ENCODE peak calls at places on chromosomes 11 and 22, in eight cellular contexts. M is activated CD8-positive, alpha-beta memory T cell treated with anti-CD3 and anti-CD28 coated beads, Interleukin-2, amount 10 ng/mL, durations not matched to agents 7 days and 5 days; S is AG04449; A is WTC11; V is stimulated activated CD4-positive, alpha-beta T cell treated with anti-CD3 and anti-CD28 coated beads, Interleukin-15, amount 100 ng/mL, for 24 hours; G is coronary artery; P is H4; E is occipital lobe. Y is an unnamed sample.
A peak's percentile ranks its signal among the peaks of the same experiment; 100 is the strongest.

GRCh38 chr22:29224121-29224858 is 18.6 kb downstream of the EMID1 start:
- DNase-seq in M (no peak), S (no peak), A (no peak), V (no peak), G (no peak), P (no peak), E (no peak), Y (no peak)

GRCh38 chr22:43745783-43746356 is 66.2 kb downstream of the EFCAB6 start:
- DNase-seq in M (no peak), S (no peak), A (no peak), V (no peak), G (no peak), P (no peak), E (no peak), Y (no peak)

GRCh38 chr11:121024989-121025388 is 1.1 kb downstream of the TBCEL start:
- DNase-seq in M (no peak), S (no peak), A (no peak), V (no peak), G (no peak), P (no peak), E (no peak), Y (no peak)

GRCh38 chr11:117256573-117256972 is 24.1 kb downstream of the RNF214 start:
- DNase-seq in M (no peak), S (no peak), A (no peak), V (no peak), G (no peak), P (no peak), E (no peak), Y (no peak)

GRCh38 chr11:2136209-2136951 is 2.8 kb downstream of the IGF2 start:
- DNase-seq in M (no peak), S (no peak), A (peak; percentile 45), V (no peak), G (no peak), P (no peak), E (no peak), Y (no peak)

GRCh38 chr11:63896071-63896470 is 20.9 kb downstream of the RCOR2 start:
- DNase-seq in M (no peak), S (no peak), A (no peak), V (no peak), G (no peak), P (no peak), E (no peak), Y (no peak)

GRCh38 chr11:94738746-94739145 is 29.4 kb upstream of the AMOTL1 start:
- DNase-seq in M (no peak), S (no peak), A (no peak), V (no peak), G (no peak), P (no peak), E (no peak), Y (no peak)

GRCh38 chr11:17846852-17847453 is 112.4 kb downstream of the KCNC1 start:
- DNase-seq in M (no peak), S (no peak), A (peak; percentile 14), V (no peak), G (no peak), P (peak; percentile 66), E (peak; percentile 43), Y (no peak)

GRCh38 chr11:134691474-134691873 is 279.4 kb upstream of the B3GAT1 start:
- DNase-seq in M (no peak), S (no peak), A (no peak), V (no peak), G (no peak), P (no peak), E (no peak), Y (no peak)

GRCh38 chr11:69881467-69882269 is 62.5 kb upstream of the FGF3 start:
- DNase-seq in M (no peak), S (no peak), A (peak; percentile 56), V (peak; percentile 5), G (no peak), P (no peak), E (no peak), Y (no peak)

GRCh38 chr22:25083414-25084166 is 116.1 kb upstream of the CRYBB3 start:
- DNase-seq in M (no peak), S (no peak), A (no peak), V (no peak), G (no peak), P (no peak), E (no peak), Y (no peak)

GRCh38 chr11:12089473-12089872 is 20.9 kb upstream of the MICAL2 start:
- DNase-seq in M (no peak), S (no peak), A (no peak), V (no peak), G (no peak), P (no peak), E (no peak), Y (no peak)

GRCh38 chr11:72418834-72419560 is 15.3 kb downstream of the CLPB start:
- DNase-seq in M (no peak), S (no peak), A (no peak), V (no peak), G (peak; percentile 17), P (no peak), E (no peak), Y (no peak)

GRCh38 chr11:130003717-130004001 is 1.0 kb upstream of the PRDM10 start:
- DNase-seq in M (no peak), S (no peak), A (no peak), V (no peak), G (no peak), P (no peak), E (no peak), Y (no peak)

GRCh38 chr22:48276933-48277867 is 1514.8 kb downstream of the TBC1D22A start:
- DNase-seq in M (no peak), S (no peak), A (no peak), V (no peak), G (no peak), P (no peak), E (no peak), Y (no peak)

GRCh38 chr11:114377612-114378267 is 22.6 kb downstream of the C11orf71 start:
- DNase-seq in M (no peak), S (peak; percentile 87), A (no peak), V (no peak), G (no peak), P (peak; percentile 59), E (peak; percentile 9), Y (no peak)

GRCh38 chr11:59785818-59786217 is 24.8 kb downstream of the MRPL16 start:
- DNase-seq in M (no peak), S (no peak), A (no peak), V (no peak), G (no peak), P (no peak), E (no peak), Y (no peak)

GRCh38 chr22:40642316-40642715 is 5.8 kb upstream of the MRTFA start:
- DNase-seq in M (no peak), S (no peak), A (no peak), V (no peak), G (no peak), P (no peak), E (no peak), Y (no peak)

GRCh38 chr11:134014502-134014901 is 54.4 kb upstream of the JAM3 start:
- DNase-seq in M (no peak), S (no peak), A (peak; percentile 50), V (no peak), G (no peak), P (no peak), E (no peak), Y (no peak)

GRCh38 chr11:120063686-120064340 is 74.1 kb downstream of the TRIM29 start:
- DNase-seq in M (no peak), S (no peak), A (no peak), V (no peak), G (peak; percentile 24), P (no peak), E (no peak), Y (no peak)

GRCh38 chr11:2691991-2692841 is 7.6 kb downstream of the KCNQ1OT1 start:
- DNase-seq in M (no peak), S (no peak), A (peak; percentile 55), V (no peak), G (no peak), P (no peak), E (no peak), Y (peak; percentile 24)

GRCh38 chr11:40030867-40031266 is 1428.6 kb downstream of the LRRC4C start:
- DNase-seq in M (no peak), S (no peak), A (no peak), V (no peak), G (no peak), P (no peak), E (no peak), Y (no peak)

GRCh38 chr11:85109141-85109540 is 518.0 kb downstream of the DLG2 start:
- DNase-seq in M (no peak), S (no peak), A (no peak), V (no peak), G (no peak), P (no peak), E (no peak), Y (no peak)

GRCh38 chr11:11189501-11189900 is 163.5 kb downstream of the CSNK2A3 start:
- DNase-seq in M (no peak), S (no peak), A (no peak), V (no peak), G (no peak), P (no peak), E (no peak), Y (no peak)

GRCh38 chr11:126084608-126084912 is 21.9 kb upstream of the CDON start:
- DNase-seq in M (no peak), S (no peak), A (no peak), V (no peak), G (no peak), P (no peak), E (no peak), Y (no peak)

GRCh38 chr22:35409783-35410662 is 10.1 kb downstream of the MCM5 start:
- DNase-seq in M (peak; percentile 50), S (no peak), A (no peak), V (no peak), G (no peak), P (no peak), E (no peak), Y (no peak)

GRCh38 chr22:48644108-48644507 is 1183.6 kb downstream of the BRD1 start:
- DNase-seq in M (no peak), S (no peak), A (no peak), V (no peak), G (no peak), P (peak; percentile 45), E (no peak), Y (peak; percentile 73)